ENCODE peak calls at places on chromosomes 1 and 21, in four cellular contexts. E is AG10803, U is iPS DF 6.9, R is mucosa of descending colon. D is an unnamed sample.

GRCh38 chr1:22888320-22889075 is 84.2 kb downstream of the LACTBL1 start:
- DNase-seq in E (peak; percentile 64), U (no peak), R (no peak), D (peak; percentile 61)

GRCh38 chr1:7407980-7408770 is 362.9 kb upstream of the VAMP3 start:
- DNase-seq in E (no peak), U (no peak), R (no peak), D (no peak)

GRCh38 chr1:181081399-181081798 is 7.1 kb upstream of the IER5 start:
- DNase-seq in E (no peak), U (no peak), R (no peak), D (no peak)

GRCh38 chr1:88773540-88774150 is 89.6 kb downstream of the PKN2 start:
- DNase-seq in E (peak; percentile 35), U (no peak), R (no peak), D (peak; percentile 33)

GRCh38 chr1:39657402-39657801 is 14.5 kb downstream of the NT5C1A start:
- DNase-seq in E (peak; percentile 79), U (no peak), R (no peak), D (no peak)

GRCh38 chr1:8651236-8651890 is 166.1 kb downstream of the RERE start:
- DNase-seq in E (no peak), U (no peak), R (no peak), D (no peak)

GRCh38 chr21:44052071-44052829 is 40.1 kb downstream of the TRAPPC10 start:
- DNase-seq in E (no peak), U (no peak), R (no peak), D (peak; percentile 13)

GRCh38 chr1:92476071-92476607 is 10.6 kb downstream of the GFI1 start:
- DNase-seq in E (no peak), U (no peak), R (no peak), D (no peak)

GRCh38 chr21:45138199-45139002 is 64.0 kb downstream of the ADARB1 start:
- DNase-seq in E (peak; percentile 61), U (peak; percentile 70), R (no peak), D (peak; percentile 71)

GRCh38 chr1:223227031-223227430 is 84.0 kb upstream of the TLR5 start:
- DNase-seq in E (no peak), U (no peak), R (no peak), D (no peak)

GRCh38 chr21:28442624-28443023 is 550.1 kb downstream of the LTN1 start:
- DNase-seq in E (peak; percentile 97), U (no peak), R (no peak), D (peak; percentile 81)

GRCh38 chr1:40782371-40782956 is 1.1 kb upstream of the KCNQ4 start:
- DNase-seq in E (no peak), U (no peak), R (peak; percentile 72), D (no peak)

GRCh38 chr21:29303301-29303700 is 4.6 kb downstream of the BACH1 start:
- DNase-seq in E (no peak), U (no peak), R (no peak), D (no peak)

GRCh38 chr1:21117159-21117953 is 59.3 kb downstream of the EIF4G3 start:
- DNase-seq in E (no peak), U (no peak), R (no peak), D (no peak)

GRCh38 chr21:37636152-37636860 is 269.7 kb downstream of the DYRK1A start:
- DNase-seq in E (peak; percentile 85), U (no peak), R (no peak), D (peak; percentile 61)

GRCh38 chr1:165371588-165372235 is 15.2 kb upstream of the LMX1A start:
- DNase-seq in E (peak; percentile 25), U (no peak), R (no peak), D (no peak)

GRCh38 chr1:192610114-192610958 is 25.6 kb upstream of the RGS13 start:
- DNase-seq in E (peak; percentile 37), U (no peak), R (no peak), D (peak; percentile 48)

GRCh38 chr1:41955461-41956159 is 36.9 kb upstream of the HIVEP3 start:
- DNase-seq in E (peak; percentile 84), U (no peak), R (no peak), D (peak; percentile 79)

GRCh38 chr1:213761845-213762407 is 225.8 kb upstream of the PROX1 start:
- DNase-seq in E (no peak), U (no peak), R (no peak), D (no peak)

GRCh38 chr1:42730988-42731387 is 9.0 kb downstream of the CLDN19 start:
- DNase-seq in E (no peak), U (no peak), R (no peak), D (no peak)

GRCh38 chr1:31127266-31127665 is 61.7 kb upstream of the PUM1 start:
- DNase-seq in E (peak; percentile 46), U (no peak), R (no peak), D (peak; percentile 45)

GRCh38 chr1:189637041-189637440 is 840.6 kb downstream of the BRINP3 start:
- DNase-seq in E (no peak), U (no peak), R (no peak), D (no peak)

GRCh38 chr1:11527541-11528452 is 48.8 kb downstream of the DISP3 start:
- DNase-seq in E (no peak), U (no peak), R (no peak), D (no peak)

GRCh38 chr1:229023651-229024295 is 247.1 kb upstream of the RAB4A start:
- DNase-seq in E (no peak), U (no peak), R (no peak), D (no peak)

GRCh38 chr21:15682977-15683376 is 46.8 kb upstream of the USP25 start:
- DNase-seq in E (peak; percentile 56), U (no peak), R (no peak), D (peak; percentile 24)